ENCODE peak calls at places on chromosomes 12 and 14, in seven cellular contexts. F, R, U, M, J, Q and T are unnamed samples. For H3K27me3, the result is how much of the 10 kb centered on the place peaks cover.

GRCh38 chr14:65501328-65501727 is 88.8 kb downstream of the FUT8 start:
- DNase-seq in F (no peak), R (peak), U (no peak), M (no peak), J (no peak), Q (no peak), T (no peak)

GRCh38 chr14:28766505-28767238 is at the start of gene FOXG1:
- DNase-seq in F (no peak), R (peak), U (peak), M (no peak), J (no peak), Q (no peak), T (no peak)

GRCh38 chr12:103269962-103270361 is 225.8 kb downstream of the C12orf42 start:
- DNase-seq in F (no peak), R (no peak), U (no peak), M (no peak), J (no peak), Q (no peak), T (no peak)

GRCh38 chr12:43766291-43766690 is 7.5 kb downstream of the IRAK4 start:
- DNase-seq in F (no peak), R (no peak), U (no peak), M (no peak), J (no peak), Q (no peak), T (no peak)

GRCh38 chr12:122834229-122834920 is 882 bp upstream of the HIP1R start:
- DNase-seq in F (no peak), R (peak), U (peak), M (no peak), J (peak), Q (no peak), T (no peak)

GRCh38 chr14:80239631-80240030 is 28.3 kb upstream of the DIO2 start:
- DNase-seq in F (no peak), R (no peak), U (no peak), M (no peak), J (no peak), Q (no peak), T (no peak)

GRCh38 chr12:74334770-74335169 is 202.9 kb upstream of the ATXN7L3B start:
- DNase-seq in F (no peak), R (no peak), U (no peak), M (no peak), J (no peak), Q (no peak), T (no peak)

GRCh38 chr14:76977793-76978730 is 50.4 kb downstream of the IRF2BPL start:
- DNase-seq in F (peak), R (no peak), U (peak), M (no peak), J (peak), Q (peak), T (no peak)

GRCh38 chr12:64390275-64390851 is at the start of gene C12orf56:
- DNase-seq in F (no peak), R (peak), U (peak), M (no peak), J (no peak), Q (no peak), T (no peak)

GRCh38 chr14:103296987-103297386 is 37.0 kb upstream of the EIF5 start:
- DNase-seq in F (no peak), R (no peak), U (peak), M (no peak), J (no peak), Q (no peak), T (no peak)
- TF ChIP-seq CTCF in F (no peak), R (no peak), U (peak), M (peak), J (no peak), Q (no peak), T (no peak)

DNA sequence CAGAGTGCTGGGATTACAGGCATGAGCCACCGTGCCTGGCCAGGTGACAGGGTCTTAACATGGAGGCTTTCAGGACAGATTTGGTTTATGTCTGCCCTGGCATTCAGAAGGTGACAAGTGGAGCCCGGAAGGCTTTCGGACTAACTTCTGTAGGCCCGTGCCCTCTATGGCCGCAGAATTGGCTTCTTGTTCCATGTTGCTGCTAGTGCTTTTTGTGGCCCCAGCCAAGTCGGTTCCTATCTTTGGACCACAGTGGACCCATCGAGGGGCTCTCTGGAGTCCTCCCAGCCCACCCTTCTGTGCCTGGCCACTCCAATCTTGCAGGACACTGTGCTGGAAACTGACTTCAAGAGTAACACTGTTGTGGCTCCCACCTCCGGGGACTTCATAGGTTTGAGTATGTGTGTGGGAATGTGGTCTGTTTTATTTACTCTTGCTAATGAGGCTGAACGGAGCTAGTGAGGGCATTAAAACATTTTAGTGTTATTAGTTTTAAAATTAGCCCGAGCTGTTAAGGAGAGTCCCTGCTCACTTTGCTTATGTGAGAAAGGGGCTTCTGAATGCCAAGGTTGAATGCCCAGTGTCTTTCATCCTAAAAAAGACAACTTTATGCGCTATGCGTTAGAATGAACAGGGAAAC is 245.9 kb downstream of the CACNA1C start:
- DNase-seq in F (no peak), R (no peak), U (peak), M (no peak), J (no peak), Q (no peak), T (no peak)
- H3K27ac ChIP-seq in F (no peak), R (no peak), U (no peak), M (no peak), J (no peak), Q (no peak), T (no peak)

GRCh38 chr12:114397978-114398881 is 7.7 kb downstream of the TBX5 start:
- DNase-seq in F (no peak), R (no peak), U (peak), M (no peak), J (no peak), Q (no peak), T (no peak)

GRCh38 chr12:114395755-114396152 is 10.2 kb downstream of the TBX5 start:
- DNase-seq in F (no peak), R (no peak), U (peak), M (no peak), J (no peak), Q (no peak), T (no peak)

GRCh38 chr12:114399664-114400211 is 6.2 kb downstream of the TBX5 start:
- DNase-seq in F (no peak), R (no peak), U (peak), M (no peak), J (peak), Q (no peak), T (no peak)

GRCh38 chr12:114396153-114396868 is 9.6 kb downstream of the TBX5 start:
- DNase-seq in F (no peak), R (peak), U (peak), M (no peak), J (no peak), Q (no peak), T (no peak)

DNA sequence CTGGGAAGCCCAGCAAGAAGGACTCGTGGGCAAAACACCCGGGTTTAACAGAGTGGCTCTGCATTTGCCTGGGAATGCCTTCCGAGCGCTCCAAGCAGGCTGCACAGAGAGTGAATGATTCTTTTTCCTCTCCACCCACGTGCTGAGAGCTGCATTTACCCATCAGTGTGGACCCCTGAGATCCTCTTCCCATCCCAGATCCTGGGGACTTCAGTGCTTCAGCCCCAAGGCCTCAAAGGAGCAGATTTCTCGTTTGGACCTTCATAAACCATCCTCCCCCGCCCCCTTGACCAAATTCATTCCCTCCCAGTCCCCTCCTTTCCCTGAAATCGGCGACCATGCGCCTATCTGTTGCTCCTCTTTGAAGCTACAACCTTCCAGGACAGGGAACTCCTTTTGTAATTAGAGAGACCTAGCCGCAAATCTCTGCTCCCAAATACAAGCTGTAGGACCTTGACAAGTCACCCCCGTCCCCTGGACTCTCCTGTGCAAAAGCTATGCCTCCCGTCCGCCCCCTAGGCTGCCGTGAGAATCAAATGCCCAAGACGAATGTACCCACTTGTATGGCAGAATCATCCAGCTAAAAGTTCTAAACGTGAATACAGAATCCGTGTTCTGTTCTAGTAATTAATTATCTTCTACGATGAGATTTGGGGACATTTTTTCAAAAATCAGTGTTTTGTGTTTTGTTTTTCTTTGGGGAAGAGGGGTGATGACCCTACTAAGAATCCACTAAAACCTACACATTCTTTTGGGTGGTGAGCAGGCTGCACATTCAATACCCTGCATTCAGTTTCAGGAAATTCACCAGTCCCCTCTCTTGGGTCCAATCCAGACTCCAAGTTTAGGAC is 8.8 kb downstream of the TBX5 start:
- DNase-seq in F (no peak), R (no peak), U (no peak), M (no peak), J (no peak), Q (no peak), T (no peak)
- H3K27me3 ChIP-seq in F (under half), R (half or more), U (half or more), M (under half), J (under half), Q (under half), T (half or more)

GRCh38 chr14:37707716-37708115 is 112.3 kb downstream of the TTC6 start:
- DNase-seq in F (no peak), R (no peak), U (no peak), M (no peak), J (no peak), Q (no peak), T (no peak)

GRCh38 chr14:37711499-37712475 is 116.4 kb downstream of the TTC6 start:
- DNase-seq in F (no peak), R (no peak), U (no peak), M (no peak), J (no peak), Q (no peak), T (no peak)

GRCh38 chr14:37712976-37713431 is 117.6 kb downstream of the TTC6 start:
- DNase-seq in F (no peak), R (no peak), U (no peak), M (no peak), J (no peak), Q (no peak), T (no peak)

GRCh38 chr14:37708481-37708880 is 113.1 kb downstream of the TTC6 start:
- DNase-seq in F (no peak), R (no peak), U (no peak), M (no peak), J (no peak), Q (no peak), T (no peak)

DNA sequence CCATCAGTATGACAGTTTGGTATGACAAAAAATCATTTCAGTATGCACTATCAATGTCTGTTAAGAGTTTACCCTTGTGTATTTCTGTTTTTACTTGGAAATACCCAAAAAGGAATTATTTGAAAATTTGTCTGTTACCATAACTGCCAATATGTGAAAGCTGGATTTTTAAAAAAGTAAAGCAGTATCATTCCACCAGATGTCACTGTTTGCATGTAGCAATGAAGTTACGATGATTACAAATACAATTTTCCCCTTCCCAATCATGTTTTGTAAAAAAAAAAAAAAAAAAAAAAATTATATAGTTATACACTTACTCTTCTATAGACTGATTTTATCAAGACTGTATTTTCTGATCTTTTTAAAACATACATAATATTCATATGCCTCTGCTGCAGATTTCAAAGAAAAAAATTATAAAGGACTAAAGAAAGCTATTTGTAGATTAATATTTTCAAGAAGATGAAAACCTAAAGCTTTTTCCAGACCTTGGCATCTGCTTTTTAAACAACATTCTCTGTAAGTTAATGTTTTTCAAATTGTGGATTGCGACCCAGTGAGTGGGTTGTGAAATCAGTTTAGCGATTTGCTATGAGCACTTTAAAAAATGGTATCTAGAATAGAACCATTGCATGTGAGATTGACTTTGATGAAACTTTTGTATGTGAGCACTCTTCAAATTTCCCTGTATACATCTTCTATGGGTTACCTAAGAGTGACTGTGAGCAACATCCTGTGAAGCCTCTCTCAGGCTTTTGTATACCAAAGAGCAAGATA is 114.2 kb downstream of the TTC6 start:
- DNase-seq in F (no peak), R (no peak), U (no peak), M (no peak), J (no peak), Q (no peak), T (no peak)
- TF ChIP-seq CTCF in F (no peak), R (peak), U (peak), M (peak), J (peak), Q (peak), T (no peak)

GRCh38 chr12:24421759-24422158 is 472.3 kb upstream of the SOX5 start:
- DNase-seq in F (no peak), R (no peak), U (no peak), M (no peak), J (no peak), Q (no peak), T (no peak)
- H3K27ac ChIP-seq in F (no peak), R (no peak), U (no peak), M (no peak), J (no peak), Q (no peak), T (no peak)

GRCh38 chr12:130715996-130716917 is at the start of gene RIMBP2:
- DNase-seq in F (no peak), R (peak), U (peak), M (peak), J (peak), Q (no peak), T (no peak)
- H3K27me3 ChIP-seq in F (under half), R (under half), U (half or more), M (under half), J (under half), Q (under half), T (under half)